ENCODE peak calls at places on chromosomes 4 and X, in ten cellular contexts. One of them, this sample, is unnamed.

GRCh38 chr4:27930291-27930690 is 1069.7 kb downstream of the STIM2 start:
- DNase-seq in heart left ventricle: no peak
- DNase-seq in IMR-90: no peak
- DNase-seq in stomach: no peak
- DNase-seq in gastrocnemius medialis: no peak
- DNase-seq in endothelial cell of umbilical vein: no peak
- DNase-seq in A549: no peak
- DNase-seq in spleen: no peak
- DNase-seq in HepG2: no peak
- DNase-seq in adrenal gland: no peak
- DNase-seq in this sample: no peak

GRCh38 chr4:118776166-118776954 is 59.6 kb downstream of the SEC24D start:
- DNase-seq in adrenal gland: no peak
- DNase-seq in spleen: no peak
- DNase-seq in endothelial cell of umbilical vein: peak
- DNase-seq in gastrocnemius medialis: no peak
- DNase-seq in HepG2: no peak
- DNase-seq in stomach: no peak
- DNase-seq in IMR-90: peak
- DNase-seq in A549: no peak
- DNase-seq in heart left ventricle: no peak
- DNase-seq in this sample: no peak

GRCh38 chrX:33840176-33840575 is 291.9 kb downstream of the FAM47A start:
- DNase-seq in HepG2: no peak
- DNase-seq in stomach: no peak
- DNase-seq in A549: no peak
- DNase-seq in spleen: no peak
- DNase-seq in adrenal gland: no peak
- DNase-seq in heart left ventricle: no peak
- DNase-seq in gastrocnemius medialis: no peak
- DNase-seq in IMR-90: no peak
- DNase-seq in endothelial cell of umbilical vein: no peak
- DNase-seq in this sample: no peak

GRCh38 chr4:122576261-122577188 is 44.3 kb downstream of the IL21 start:
- DNase-seq in gastrocnemius medialis: no peak
- DNase-seq in adrenal gland: no peak
- DNase-seq in heart left ventricle: no peak
- DNase-seq in endothelial cell of umbilical vein: peak
- DNase-seq in spleen: no peak
- DNase-seq in A549: peak
- DNase-seq in HepG2: peak
- DNase-seq in IMR-90: peak
- DNase-seq in stomach: no peak
- DNase-seq in this sample: no peak

GRCh38 chr4:19002170-19002569 is 980.6 kb upstream of the LCORL start:
- DNase-seq in endothelial cell of umbilical vein: no peak
- DNase-seq in A549: no peak
- DNase-seq in HepG2: no peak
- DNase-seq in adrenal gland: no peak
- DNase-seq in gastrocnemius medialis: no peak
- DNase-seq in IMR-90: no peak
- DNase-seq in heart left ventricle: no peak
- DNase-seq in stomach: no peak
- DNase-seq in spleen: no peak
- DNase-seq in this sample: no peak

GRCh38 chr4:164221631-164222030 is 532.3 kb upstream of the SMIM31 start:
- DNase-seq in stomach: no peak
- DNase-seq in endothelial cell of umbilical vein: no peak
- DNase-seq in IMR-90: no peak
- DNase-seq in HepG2: no peak
- DNase-seq in spleen: no peak
- DNase-seq in A549: no peak
- DNase-seq in gastrocnemius medialis: no peak
- DNase-seq in adrenal gland: no peak
- DNase-seq in heart left ventricle: no peak
- DNase-seq in this sample: no peak

GRCh38 chr4:24813732-24814131 is 18.4 kb downstream of the SOD3 start:
- DNase-seq in gastrocnemius medialis: no peak
- DNase-seq in endothelial cell of umbilical vein: no peak
- DNase-seq in IMR-90: no peak
- DNase-seq in HepG2: no peak
- DNase-seq in A549: no peak
- DNase-seq in heart left ventricle: no peak
- DNase-seq in spleen: no peak
- DNase-seq in stomach: no peak
- DNase-seq in adrenal gland: no peak
- DNase-seq in this sample: no peak

GRCh38 chr4:10622728-10623127 is 61.8 kb downstream of the CLNK start:
- DNase-seq in A549: no peak
- DNase-seq in spleen: no peak
- DNase-seq in gastrocnemius medialis: no peak
- DNase-seq in endothelial cell of umbilical vein: peak
- DNase-seq in IMR-90: no peak
- DNase-seq in adrenal gland: no peak
- DNase-seq in HepG2: no peak
- DNase-seq in stomach: no peak
- DNase-seq in heart left ventricle: no peak
- DNase-seq in this sample: no peak

GRCh38 chr4:98446499-98447375 is 185.6 kb downstream of the RAP1GDS1 start:
- DNase-seq in A549: no peak
- DNase-seq in IMR-90: peak
- DNase-seq in heart left ventricle: no peak
- DNase-seq in HepG2: no peak
- DNase-seq in endothelial cell of umbilical vein: no peak
- DNase-seq in stomach: peak
- DNase-seq in spleen: peak
- DNase-seq in adrenal gland: no peak
- DNase-seq in gastrocnemius medialis: peak
- DNase-seq in this sample: peak

GRCh38 chr4:134531013-134531412 is 329.4 kb upstream of the PABPC4L start:
- DNase-seq in heart left ventricle: no peak
- DNase-seq in A549: no peak
- DNase-seq in gastrocnemius medialis: no peak
- DNase-seq in stomach: no peak
- DNase-seq in adrenal gland: no peak
- DNase-seq in spleen: no peak
- DNase-seq in endothelial cell of umbilical vein: peak
- DNase-seq in IMR-90: no peak
- DNase-seq in HepG2: no peak
- DNase-seq in this sample: no peak

GRCh38 chr4:153987291-153987690 is 198.4 kb upstream of the SFRP2 start:
- DNase-seq in heart left ventricle: no peak
- DNase-seq in A549: no peak
- DNase-seq in gastrocnemius medialis: no peak
- DNase-seq in spleen: no peak
- DNase-seq in adrenal gland: no peak
- DNase-seq in endothelial cell of umbilical vein: no peak
- DNase-seq in IMR-90: no peak
- DNase-seq in HepG2: no peak
- DNase-seq in stomach: no peak
- DNase-seq in this sample: no peak

GRCh38 chrX:103918050-103918449 is 44.4 kb upstream of the TMSB15B start:
- DNase-seq in stomach: peak
- DNase-seq in HepG2: no peak
- DNase-seq in heart left ventricle: peak
- DNase-seq in spleen: no peak
- DNase-seq in gastrocnemius medialis: no peak
- DNase-seq in adrenal gland: peak
- DNase-seq in endothelial cell of umbilical vein: peak
- DNase-seq in IMR-90: peak
- DNase-seq in A549: peak
- DNase-seq in this sample: peak

GRCh38 chr4:39574946-39575345 is 47.7 kb upstream of the UGDH start:
- DNase-seq in endothelial cell of umbilical vein: no peak
- DNase-seq in adrenal gland: no peak
- DNase-seq in gastrocnemius medialis: no peak
- DNase-seq in IMR-90: no peak
- DNase-seq in A549: no peak
- DNase-seq in HepG2: no peak
- DNase-seq in spleen: no peak
- DNase-seq in stomach: no peak
- DNase-seq in heart left ventricle: no peak
- DNase-seq in this sample: no peak

GRCh38 chrX:136880452-136881013 is at the start of gene RBMX:
- DNase-seq in stomach: peak
- DNase-seq in A549: peak
- DNase-seq in HepG2: peak
- DNase-seq in heart left ventricle: peak
- DNase-seq in spleen: peak
- DNase-seq in adrenal gland: peak
- DNase-seq in endothelial cell of umbilical vein: peak
- DNase-seq in IMR-90: peak
- DNase-seq in gastrocnemius medialis: peak
- DNase-seq in this sample: peak
- TF ChIP-seq POLR2A in stomach: no peak
- TF ChIP-seq POLR2A in A549: peak
- TF ChIP-seq POLR2A in HepG2: peak
- TF ChIP-seq POLR2A in heart left ventricle: peak
- TF ChIP-seq POLR2A in spleen: peak
- TF ChIP-seq POLR2A in adrenal gland: peak
- TF ChIP-seq POLR2A in endothelial cell of umbilical vein: peak
- TF ChIP-seq POLR2A in IMR-90: peak
- TF ChIP-seq POLR2A in gastrocnemius medialis: peak
- TF ChIP-seq POLR2A in this sample: peak

GRCh38 chr4:76950052-76950845 is 697 bp downstream of the SEPTIN11 start:
- DNase-seq in gastrocnemius medialis: no peak
- DNase-seq in HepG2: peak
- DNase-seq in endothelial cell of umbilical vein: peak
- DNase-seq in adrenal gland: peak
- DNase-seq in heart left ventricle: peak
- DNase-seq in IMR-90: no peak
- DNase-seq in stomach: peak
- DNase-seq in spleen: peak
- DNase-seq in A549: peak
- DNase-seq in this sample: peak

GRCh38 chr4:76951333-76952033 is 1.9 kb downstream of the SEPTIN11 start:
- DNase-seq in heart left ventricle: no peak
- DNase-seq in HepG2: no peak
- DNase-seq in gastrocnemius medialis: no peak
- DNase-seq in spleen: no peak
- DNase-seq in IMR-90: no peak
- DNase-seq in endothelial cell of umbilical vein: peak
- DNase-seq in adrenal gland: no peak
- DNase-seq in stomach: no peak
- DNase-seq in A549: no peak
- DNase-seq in this sample: no peak

GRCh38 chr4:76948441-76949292 is 885 bp upstream of the SEPTIN11 start:
- DNase-seq in spleen: peak
- DNase-seq in stomach: peak
- DNase-seq in adrenal gland: peak
- DNase-seq in A549: peak
- DNase-seq in IMR-90: peak
- DNase-seq in gastrocnemius medialis: peak
- DNase-seq in endothelial cell of umbilical vein: peak
- DNase-seq in HepG2: peak
- DNase-seq in heart left ventricle: peak
- DNase-seq in this sample: peak

GRCh38 chr4:76950846-76951321 is 1.3 kb downstream of the SEPTIN11 start:
- DNase-seq in HepG2: no peak
- DNase-seq in endothelial cell of umbilical vein: peak
- DNase-seq in spleen: no peak
- DNase-seq in heart left ventricle: no peak
- DNase-seq in adrenal gland: peak
- DNase-seq in IMR-90: peak
- DNase-seq in stomach: no peak
- DNase-seq in A549: peak
- DNase-seq in gastrocnemius medialis: no peak
- DNase-seq in this sample: peak

GRCh38 chr4:76949293-76950051 is at the start of gene SEPTIN11:
- DNase-seq in endothelial cell of umbilical vein: peak
- DNase-seq in spleen: peak
- DNase-seq in A549: peak
- DNase-seq in HepG2: peak
- DNase-seq in IMR-90: peak
- DNase-seq in adrenal gland: peak
- DNase-seq in gastrocnemius medialis: peak
- DNase-seq in stomach: peak
- DNase-seq in heart left ventricle: peak
- DNase-seq in this sample: peak
- TF ChIP-seq POLR2A in endothelial cell of umbilical vein: peak
- TF ChIP-seq POLR2A in spleen: peak
- TF ChIP-seq POLR2A in A549: peak
- TF ChIP-seq POLR2A in HepG2: no peak
- TF ChIP-seq POLR2A in IMR-90: peak
- TF ChIP-seq POLR2A in adrenal gland: peak
- TF ChIP-seq POLR2A in gastrocnemius medialis: peak
- TF ChIP-seq POLR2A in stomach: no peak
- TF ChIP-seq POLR2A in heart left ventricle: peak
- TF ChIP-seq POLR2A in this sample: peak

GRCh38 chr4:86934147-86934771 is 552 bp upstream of the AFF1 start:
- DNase-seq in spleen: no peak
- DNase-seq in HepG2: no peak
- DNase-seq in gastrocnemius medialis: no peak
- DNase-seq in stomach: no peak
- DNase-seq in IMR-90: no peak
- DNase-seq in endothelial cell of umbilical vein: no peak
- DNase-seq in A549: no peak
- DNase-seq in heart left ventricle: no peak
- DNase-seq in adrenal gland: no peak
- DNase-seq in this sample: no peak
- TF ChIP-seq POLR2A in spleen: no peak
- TF ChIP-seq POLR2A in HepG2: no peak
- TF ChIP-seq POLR2A in gastrocnemius medialis: no peak
- TF ChIP-seq POLR2A in stomach: no peak
- TF ChIP-seq POLR2A in IMR-90: no peak
- TF ChIP-seq POLR2A in endothelial cell of umbilical vein: no peak
- TF ChIP-seq POLR2A in A549: no peak
- TF ChIP-seq POLR2A in heart left ventricle: no peak
- TF ChIP-seq POLR2A in adrenal gland: no peak
- TF ChIP-seq POLR2A in this sample: no peak

GRCh38 chr4:185341377-185341776 is 54.3 kb downstream of the LRP2BP start:
- DNase-seq in adrenal gland: no peak
- DNase-seq in spleen: no peak
- DNase-seq in endothelial cell of umbilical vein: no peak
- DNase-seq in stomach: no peak
- DNase-seq in A549: no peak
- DNase-seq in heart left ventricle: no peak
- DNase-seq in gastrocnemius medialis: no peak
- DNase-seq in IMR-90: no peak
- DNase-seq in HepG2: no peak
- DNase-seq in this sample: no peak

GRCh38 chr4:185346975-185347601 is 48.6 kb downstream of the LRP2BP start:
- DNase-seq in endothelial cell of umbilical vein: no peak
- DNase-seq in gastrocnemius medialis: no peak
- DNase-seq in IMR-90: peak
- DNase-seq in A549: no peak
- DNase-seq in stomach: no peak
- DNase-seq in adrenal gland: no peak
- DNase-seq in heart left ventricle: no peak
- DNase-seq in HepG2: no peak
- DNase-seq in spleen: no peak
- DNase-seq in this sample: no peak

GRCh38 chr4:185341841-185342240 is 53.9 kb downstream of the LRP2BP start:
- DNase-seq in HepG2: no peak
- DNase-seq in endothelial cell of umbilical vein: no peak
- DNase-seq in stomach: no peak
- DNase-seq in spleen: no peak
- DNase-seq in heart left ventricle: no peak
- DNase-seq in gastrocnemius medialis: no peak
- DNase-seq in A549: no peak
- DNase-seq in IMR-90: no peak
- DNase-seq in adrenal gland: no peak
- DNase-seq in this sample: no peak

GRCh38 chr4:185344743-185345538 is 50.8 kb downstream of the LRP2BP start:
- DNase-seq in endothelial cell of umbilical vein: peak
- DNase-seq in adrenal gland: no peak
- DNase-seq in stomach: no peak
- DNase-seq in HepG2: no peak
- DNase-seq in spleen: no peak
- DNase-seq in IMR-90: no peak
- DNase-seq in heart left ventricle: no peak
- DNase-seq in gastrocnemius medialis: no peak
- DNase-seq in A549: no peak
- DNase-seq in this sample: no peak

GRCh38 chr4:185343726-185344581 is 51.8 kb downstream of the LRP2BP start:
- DNase-seq in spleen: no peak
- DNase-seq in IMR-90: peak
- DNase-seq in stomach: no peak
- DNase-seq in adrenal gland: peak
- DNase-seq in endothelial cell of umbilical vein: peak
- DNase-seq in A549: no peak
- DNase-seq in HepG2: no peak
- DNase-seq in heart left ventricle: no peak
- DNase-seq in gastrocnemius medialis: no peak
- DNase-seq in this sample: no peak
- TF ChIP-seq POLR2A in spleen: no peak
- TF ChIP-seq POLR2A in IMR-90: no peak
- TF ChIP-seq POLR2A in stomach: no peak
- TF ChIP-seq POLR2A in adrenal gland: no peak
- TF ChIP-seq POLR2A in endothelial cell of umbilical vein: no peak
- TF ChIP-seq POLR2A in A549: no peak
- TF ChIP-seq POLR2A in HepG2: no peak
- TF ChIP-seq POLR2A in heart left ventricle: no peak
- TF ChIP-seq POLR2A in gastrocnemius medialis: no peak
- TF ChIP-seq POLR2A in this sample: no peak